ENCODE peak calls at places on chromosomes 12 and 14, in nine cellular contexts. One of them, this sample, is unnamed.
A peak's percentile ranks its signal among the peaks of the same experiment; 100 is the strongest.

GRCh38 chr12:48237048-48237630 is 34.0 kb upstream of the OR10AD1 start:
- DNase-seq in endodermal cell: no peak
- DNase-seq in mucosa of descending colon: no peak
- DNase-seq in heart right ventricle: no peak
- DNase-seq in osteoblast: no peak
- DNase-seq in gastrocnemius medialis: no peak
- DNase-seq in fibroblast of lung: no peak
- DNase-seq in uterus: no peak
- DNase-seq in heart left ventricle: no peak
- DNase-seq in this sample: no peak

GRCh38 chr12:106080111-106080732 is 58.5 kb downstream of the NUAK1 start:
- DNase-seq in gastrocnemius medialis: no peak
- DNase-seq in endodermal cell: peak; percentile 72
- DNase-seq in osteoblast: peak; percentile 84
- DNase-seq in mucosa of descending colon: no peak
- DNase-seq in uterus: peak; percentile 40
- DNase-seq in fibroblast of lung: peak; percentile 95
- DNase-seq in heart left ventricle: no peak
- DNase-seq in heart right ventricle: no peak
- DNase-seq in this sample: no peak

GRCh38 chr12:46217686-46218508 is 50.9 kb downstream of the SLC38A1 start:
- DNase-seq in heart right ventricle: no peak
- DNase-seq in fibroblast of lung: no peak
- DNase-seq in uterus: no peak
- DNase-seq in heart left ventricle: no peak
- DNase-seq in endodermal cell: no peak
- DNase-seq in osteoblast: no peak
- DNase-seq in mucosa of descending colon: peak; percentile 71
- DNase-seq in gastrocnemius medialis: peak; percentile 24
- DNase-seq in this sample: peak; percentile 57

GRCh38 chr12:104059963-104060362 is 4.4 kb upstream of the HCFC2 start:
- DNase-seq in heart right ventricle: no peak
- DNase-seq in uterus: no peak
- DNase-seq in heart left ventricle: no peak
- DNase-seq in fibroblast of lung: no peak
- DNase-seq in mucosa of descending colon: no peak
- DNase-seq in gastrocnemius medialis: no peak
- DNase-seq in endodermal cell: no peak
- DNase-seq in osteoblast: no peak
- DNase-seq in this sample: no peak

GRCh38 chr12:100154472-100155247 is 12.0 kb upstream of the BLTP3B start:
- DNase-seq in endodermal cell: peak; percentile 99
- DNase-seq in heart left ventricle: peak; percentile 79
- DNase-seq in uterus: peak; percentile 45
- DNase-seq in osteoblast: peak; percentile 87
- DNase-seq in heart right ventricle: peak; percentile 77
- DNase-seq in mucosa of descending colon: peak; percentile 92
- DNase-seq in gastrocnemius medialis: no peak
- DNase-seq in fibroblast of lung: peak; percentile 32
- DNase-seq in this sample: peak; percentile 67

GRCh38 chr12:98470469-98471082 is 44.8 kb upstream of the TMPO start:
- DNase-seq in fibroblast of lung: no peak
- DNase-seq in endodermal cell: peak; percentile 24
- DNase-seq in uterus: no peak
- DNase-seq in osteoblast: peak; percentile 14
- DNase-seq in heart left ventricle: no peak
- DNase-seq in heart right ventricle: no peak
- DNase-seq in gastrocnemius medialis: no peak
- DNase-seq in mucosa of descending colon: no peak
- DNase-seq in this sample: no peak

GRCh38 chr12:49562233-49562632 is 5.7 kb downstream of the MCRS1 start:
- DNase-seq in heart left ventricle: no peak
- DNase-seq in uterus: no peak
- DNase-seq in osteoblast: no peak
- DNase-seq in gastrocnemius medialis: no peak
- DNase-seq in fibroblast of lung: no peak
- DNase-seq in heart right ventricle: no peak
- DNase-seq in mucosa of descending colon: no peak
- DNase-seq in endodermal cell: no peak
- DNase-seq in this sample: no peak

GRCh38 chr12:20030847-20031246 is 337.5 kb upstream of the PDE3A start:
- DNase-seq in osteoblast: no peak
- DNase-seq in heart left ventricle: no peak
- DNase-seq in endodermal cell: no peak
- DNase-seq in mucosa of descending colon: no peak
- DNase-seq in uterus: no peak
- DNase-seq in heart right ventricle: no peak
- DNase-seq in gastrocnemius medialis: no peak
- DNase-seq in fibroblast of lung: no peak
- DNase-seq in this sample: no peak

GRCh38 chr12:49264466-49264872 is 413 bp upstream of the TUBA1C start:
- DNase-seq in osteoblast: peak; percentile 88
- DNase-seq in mucosa of descending colon: no peak
- DNase-seq in gastrocnemius medialis: no peak
- DNase-seq in fibroblast of lung: peak; percentile 54
- DNase-seq in endodermal cell: no peak
- DNase-seq in uterus: no peak
- DNase-seq in heart right ventricle: no peak
- DNase-seq in heart left ventricle: no peak
- DNase-seq in this sample: peak; percentile 28

GRCh38 chr12:132423251-132424117 is 66.5 kb upstream of the FBRSL1 start:
- DNase-seq in mucosa of descending colon: no peak
- DNase-seq in heart left ventricle: no peak
- DNase-seq in heart right ventricle: no peak
- DNase-seq in osteoblast: no peak
- DNase-seq in gastrocnemius medialis: no peak
- DNase-seq in uterus: no peak
- DNase-seq in endodermal cell: peak; percentile 88
- DNase-seq in fibroblast of lung: no peak
- DNase-seq in this sample: no peak

GRCh38 chr12:105882404-105882803 is 256.4 kb downstream of the NUAK1 start:
- DNase-seq in mucosa of descending colon: no peak
- DNase-seq in gastrocnemius medialis: peak; percentile 37
- DNase-seq in uterus: peak; percentile 69
- DNase-seq in fibroblast of lung: peak; percentile 58
- DNase-seq in heart left ventricle: no peak
- DNase-seq in osteoblast: no peak
- DNase-seq in heart right ventricle: no peak
- DNase-seq in endodermal cell: no peak
- DNase-seq in this sample: no peak

DNA sequence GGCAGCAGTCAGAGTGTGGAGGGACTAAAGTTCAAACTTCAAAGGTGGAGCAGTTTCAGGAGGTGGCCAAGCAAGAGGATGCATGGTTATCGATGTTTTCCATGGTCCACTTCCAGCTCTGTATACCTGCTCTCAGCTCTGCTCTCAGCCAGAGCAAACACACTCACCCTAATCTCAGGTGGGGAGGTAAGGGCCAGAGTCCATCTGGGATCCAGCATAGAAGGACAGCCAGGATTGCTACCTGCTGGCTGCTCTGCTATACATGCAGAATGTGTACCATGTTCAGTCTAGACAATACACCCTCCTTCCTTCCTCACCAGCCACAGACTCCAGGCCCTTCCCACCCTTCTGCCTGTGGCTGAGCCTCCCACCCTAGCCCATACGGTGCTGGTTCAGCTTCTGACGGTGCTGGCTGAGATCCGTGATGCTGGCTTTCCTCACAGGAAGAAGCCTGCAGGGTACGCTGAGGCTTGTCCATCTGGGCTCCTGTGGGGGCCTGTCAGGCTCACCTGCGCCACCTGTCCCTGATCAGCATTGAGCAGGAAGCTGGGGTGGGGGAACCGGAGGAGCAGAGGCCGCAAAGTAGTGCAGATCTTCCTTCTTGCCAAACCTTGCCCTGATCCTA is 2.4 kb downstream of the CBLN3 start:
- DNase-seq in uterus: no peak
- DNase-seq in heart right ventricle: no peak
- DNase-seq in fibroblast of lung: no peak
- DNase-seq in endodermal cell: peak; percentile 81
- DNase-seq in mucosa of descending colon: peak; percentile 67
- DNase-seq in heart left ventricle: no peak
- DNase-seq in osteoblast: no peak
- DNase-seq in gastrocnemius medialis: no peak
- DNase-seq in this sample: no peak
- TF ChIP-seq CTCF in uterus: no peak
- TF ChIP-seq CTCF in heart right ventricle: no peak
- TF ChIP-seq CTCF in fibroblast of lung: no peak
- TF ChIP-seq CTCF in endodermal cell: peak; percentile 48
- TF ChIP-seq CTCF in mucosa of descending colon: no peak
- TF ChIP-seq CTCF in heart left ventricle: no peak
- TF ChIP-seq CTCF in osteoblast: no peak
- TF ChIP-seq CTCF in gastrocnemius medialis: no peak
- TF ChIP-seq CTCF in this sample: no peak

DNA sequence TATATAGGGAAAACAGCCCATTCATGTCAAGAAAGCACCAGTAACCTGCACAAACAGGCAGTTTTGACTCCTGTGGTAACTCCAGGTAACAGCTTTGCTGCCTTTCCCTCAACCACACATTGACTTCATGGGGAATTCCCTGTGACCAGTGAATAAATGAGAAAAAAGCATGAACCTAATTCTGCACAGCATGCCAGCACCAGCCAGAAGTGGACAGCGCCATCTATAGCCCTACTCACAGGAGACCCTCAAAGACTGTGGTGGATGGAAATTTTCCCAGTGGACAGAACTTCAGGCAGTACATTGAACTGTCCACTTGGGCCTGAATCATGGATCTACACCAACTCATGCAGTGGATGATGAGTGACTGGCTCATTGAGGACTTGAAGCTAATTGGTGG is 152.1 kb downstream of the SLC8A3 start:
- DNase-seq in mucosa of descending colon: no peak
- DNase-seq in heart right ventricle: no peak
- DNase-seq in gastrocnemius medialis: no peak
- DNase-seq in fibroblast of lung: no peak
- DNase-seq in uterus: no peak
- DNase-seq in heart left ventricle: no peak
- DNase-seq in osteoblast: no peak
- DNase-seq in endodermal cell: peak; percentile 56
- DNase-seq in this sample: no peak
- TF ChIP-seq CTCF in mucosa of descending colon: no peak
- TF ChIP-seq CTCF in heart right ventricle: no peak
- TF ChIP-seq CTCF in gastrocnemius medialis: no peak
- TF ChIP-seq CTCF in fibroblast of lung: no peak
- TF ChIP-seq CTCF in uterus: no peak
- TF ChIP-seq CTCF in heart left ventricle: no peak
- TF ChIP-seq CTCF in osteoblast: no peak
- TF ChIP-seq CTCF in endodermal cell: peak; percentile 55
- TF ChIP-seq CTCF in this sample: no peak

GRCh38 chr14:59267046-59267445 is 78.6 kb downstream of the DAAM1 start:
- DNase-seq in heart left ventricle: no peak
- DNase-seq in fibroblast of lung: peak; percentile 65
- DNase-seq in mucosa of descending colon: no peak
- DNase-seq in gastrocnemius medialis: no peak
- DNase-seq in uterus: no peak
- DNase-seq in endodermal cell: no peak
- DNase-seq in osteoblast: peak; percentile 58
- DNase-seq in heart right ventricle: no peak
- DNase-seq in this sample: no peak

GRCh38 chr14:59261334-59261733 is 72.9 kb downstream of the DAAM1 start:
- DNase-seq in gastrocnemius medialis: no peak
- DNase-seq in heart right ventricle: no peak
- DNase-seq in osteoblast: no peak
- DNase-seq in fibroblast of lung: no peak
- DNase-seq in endodermal cell: no peak
- DNase-seq in heart left ventricle: no peak
- DNase-seq in uterus: no peak
- DNase-seq in mucosa of descending colon: no peak
- DNase-seq in this sample: no peak

GRCh38 chr14:59268011-59268410 is 79.5 kb downstream of the DAAM1 start:
- DNase-seq in fibroblast of lung: peak; percentile 62
- DNase-seq in osteoblast: no peak
- DNase-seq in endodermal cell: no peak
- DNase-seq in gastrocnemius medialis: no peak
- DNase-seq in heart right ventricle: no peak
- DNase-seq in uterus: no peak
- DNase-seq in mucosa of descending colon: no peak
- DNase-seq in heart left ventricle: no peak
- DNase-seq in this sample: no peak

GRCh38 chr14:59265808-59266207 is 77.3 kb downstream of the DAAM1 start:
- DNase-seq in heart right ventricle: no peak
- DNase-seq in endodermal cell: no peak
- DNase-seq in osteoblast: no peak
- DNase-seq in uterus: no peak
- DNase-seq in mucosa of descending colon: peak; percentile 14
- DNase-seq in fibroblast of lung: no peak
- DNase-seq in gastrocnemius medialis: no peak
- DNase-seq in heart left ventricle: no peak
- DNase-seq in this sample: no peak

GRCh38 chr14:59262717-59263469 is 74.4 kb downstream of the DAAM1 start:
- DNase-seq in uterus: no peak
- DNase-seq in fibroblast of lung: no peak
- DNase-seq in mucosa of descending colon: peak; percentile 53
- DNase-seq in heart left ventricle: no peak
- DNase-seq in osteoblast: no peak
- DNase-seq in endodermal cell: no peak
- DNase-seq in gastrocnemius medialis: no peak
- DNase-seq in heart right ventricle: no peak
- DNase-seq in this sample: no peak
- TF ChIP-seq CTCF in uterus: no peak
- TF ChIP-seq CTCF in fibroblast of lung: no peak
- TF ChIP-seq CTCF in mucosa of descending colon: peak; percentile 50
- TF ChIP-seq CTCF in heart left ventricle: peak; percentile 32
- TF ChIP-seq CTCF in osteoblast: peak; percentile 20
- TF ChIP-seq CTCF in endodermal cell: peak; percentile 67
- TF ChIP-seq CTCF in gastrocnemius medialis: no peak
- TF ChIP-seq CTCF in heart right ventricle: no peak
- TF ChIP-seq CTCF in this sample: no peak

GRCh38 chr12:65590318-65590717 is 234.0 kb upstream of the HMGA2 start:
- DNase-seq in heart right ventricle: no peak
- DNase-seq in mucosa of descending colon: no peak
- DNase-seq in gastrocnemius medialis: no peak
- DNase-seq in heart left ventricle: no peak
- DNase-seq in fibroblast of lung: no peak
- DNase-seq in endodermal cell: no peak
- DNase-seq in uterus: no peak
- DNase-seq in osteoblast: peak; percentile 15
- DNase-seq in this sample: no peak

GRCh38 chr12:65592416-65592815 is 231.9 kb upstream of the HMGA2 start:
- DNase-seq in uterus: no peak
- DNase-seq in endodermal cell: no peak
- DNase-seq in gastrocnemius medialis: no peak
- DNase-seq in heart left ventricle: no peak
- DNase-seq in fibroblast of lung: no peak
- DNase-seq in osteoblast: no peak
- DNase-seq in mucosa of descending colon: no peak
- DNase-seq in heart right ventricle: no peak
- DNase-seq in this sample: no peak

GRCh38 chr12:65584041-65584440 is 240.2 kb upstream of the HMGA2 start:
- DNase-seq in uterus: no peak
- DNase-seq in osteoblast: no peak
- DNase-seq in heart left ventricle: no peak
- DNase-seq in mucosa of descending colon: no peak
- DNase-seq in fibroblast of lung: no peak
- DNase-seq in heart right ventricle: no peak
- DNase-seq in gastrocnemius medialis: no peak
- DNase-seq in endodermal cell: no peak
- DNase-seq in this sample: no peak

GRCh38 chr12:65585648-65586420 is 238.4 kb upstream of the HMGA2 start:
- DNase-seq in heart right ventricle: no peak
- DNase-seq in fibroblast of lung: no peak
- DNase-seq in osteoblast: no peak
- DNase-seq in heart left ventricle: no peak
- DNase-seq in uterus: no peak
- DNase-seq in mucosa of descending colon: no peak
- DNase-seq in endodermal cell: no peak
- DNase-seq in gastrocnemius medialis: no peak
- DNase-seq in this sample: no peak

GRCh38 chr12:65586796-65587195 is 237.5 kb upstream of the HMGA2 start:
- DNase-seq in osteoblast: no peak
- DNase-seq in heart right ventricle: no peak
- DNase-seq in gastrocnemius medialis: no peak
- DNase-seq in uterus: no peak
- DNase-seq in mucosa of descending colon: no peak
- DNase-seq in fibroblast of lung: no peak
- DNase-seq in heart left ventricle: no peak
- DNase-seq in endodermal cell: no peak
- DNase-seq in this sample: no peak
- TF ChIP-seq CTCF in osteoblast: no peak
- TF ChIP-seq CTCF in heart right ventricle: no peak
- TF ChIP-seq CTCF in gastrocnemius medialis: no peak
- TF ChIP-seq CTCF in uterus: no peak
- TF ChIP-seq CTCF in mucosa of descending colon: no peak
- TF ChIP-seq CTCF in fibroblast of lung: no peak
- TF ChIP-seq CTCF in heart left ventricle: no peak
- TF ChIP-seq CTCF in endodermal cell: no peak
- TF ChIP-seq CTCF in this sample: no peak

This sample was measured in natural killer cell.